ENCODE peak calls at places on chromosomes 7 and 10, in five cellular contexts. T is NCI-H748 treated with DMSO at 0.1 percent for 48 hours, K is kidney tubule cell, Y is NCI-H524 treated with DMSO at 0.1 percent for 48 hours, J is H54. Z is an unnamed sample.
A peak's percentile ranks its signal among the peaks of the same experiment; 100 is the strongest.

GRCh38 chr7:149427096-149427680 is 33.7 kb downstream of the ZNF777 start:
- DNase-seq in T (no peak), Y (no peak), K (no peak), J (no peak), Z (no peak)

GRCh38 chr10:76492026-76492425 is 1060.6 kb downstream of the LRMDA start:
- DNase-seq in J (no peak), Y (no peak), T (no peak), K (peak; percentile 85), Z (peak; percentile 93)

GRCh38 chr7:94529516-94529915 is 19.9 kb downstream of the CASD1 start:
- DNase-seq in J (no peak), Y (no peak), T (no peak), K (peak; percentile 52), Z (peak; percentile 16)

GRCh38 chr7:139299296-139299695 is 41.8 kb upstream of the FMC1 start:
- DNase-seq in T (no peak), J (no peak), Y (no peak), K (no peak), Z (no peak)

GRCh38 chr10:109412353-109412752 is 511.0 kb downstream of the XPNPEP1 start:
- DNase-seq in K (no peak), Y (no peak), J (no peak), T (no peak), Z (no peak)

GRCh38 chr10:71695502-71696476 is 23.8 kb downstream of the C10orf105 start:
- DNase-seq in Y (no peak), K (no peak), T (no peak), J (no peak), Z (no peak)

GRCh38 chr7:64999165-65000004 is 7.1 kb downstream of the ERV3-1 start:
- DNase-seq in K (peak; percentile 35), Y (no peak), J (no peak), T (no peak), Z (peak; percentile 67)

GRCh38 chr10:10589540-10589939 is 428.1 kb upstream of the CELF2 start:
- DNase-seq in K (peak; percentile 85), Y (no peak), J (no peak), T (no peak), Z (no peak)

GRCh38 chr7:114652041-114652440 is 237.4 kb downstream of the FOXP2 start:
- DNase-seq in Y (no peak), J (no peak), T (peak; percentile 84), K (no peak), Z (no peak)

GRCh38 chr7:44650772-44651171 is 44.3 kb downstream of the OGDH start:
- DNase-seq in Y (no peak), K (no peak), J (no peak), T (no peak), Z (no peak)

GRCh38 chr7:111370002-111370401 is 192.3 kb downstream of the IMMP2L start:
- DNase-seq in J (no peak), Y (no peak), K (no peak), T (no peak), Z (peak; percentile 49)

GRCh38 chr7:157250605-157251228 is 86.1 kb upstream of the DNAJB6 start:
- DNase-seq in J (no peak), Y (no peak), K (peak; percentile 65), T (no peak), Z (peak; percentile 51)

GRCh38 chr7:69941077-69941476 is 342.8 kb downstream of the AUTS2 start:
- DNase-seq in K (no peak), Y (no peak), J (no peak), T (no peak), Z (no peak)

GRCh38 chr7:124856299-124856888 is 73.2 kb downstream of the POT1 start:
- DNase-seq in T (peak; percentile 31), Y (no peak), J (peak; percentile 2), K (peak; percentile 55), Z (peak; percentile 29)

GRCh38 chr10:43680035-43680434 is 31.4 kb upstream of the ZNF32 start:
- DNase-seq in Y (no peak), J (no peak), T (no peak), K (peak; percentile 36), Z (peak; percentile 14)

GRCh38 chr10:110706690-110707098 is 62.6 kb downstream of the RBM20 start:
- DNase-seq in J (peak; percentile 44), Y (no peak), K (peak; percentile 74), T (no peak), Z (peak; percentile 68)

GRCh38 chr10:100009283-100009792 is 409 bp downstream of the DNMBP start:
- DNase-seq in Y (no peak), J (no peak), K (no peak), T (no peak), Z (peak; percentile 41)

GRCh38 chr10:127577376-127577775 is 28.3 kb downstream of the NPS start:
- DNase-seq in T (peak; percentile 11), K (peak; percentile 49), Y (no peak), J (no peak), Z (no peak)

GRCh38 chr7:124171068-124171467 is 138.2 kb upstream of the TMEM229A start:
- DNase-seq in T (no peak), Y (no peak), J (no peak), K (peak; percentile 6), Z (peak; percentile 6)